ENCODE peak calls at places on chromosomes 3 and 15, in six cellular contexts. One of them, this sample, is unnamed.

GRCh38 chr15:67242665-67243064 is 11.8 kb downstream of the AAGAB start:
- DNase-seq in PC-9: no peak
- DNase-seq in WTC11: no peak
- DNase-seq in SK-N-SH: no peak
- DNase-seq in astrocyte of the spinal cord: no peak
- DNase-seq in ascending aorta: no peak
- DNase-seq in this sample: no peak

GRCh38 chr3:12756185-12756584 is 2.9 kb downstream of the TMEM40 start:
- DNase-seq in SK-N-SH: no peak
- DNase-seq in ascending aorta: no peak
- DNase-seq in astrocyte of the spinal cord: no peak
- DNase-seq in PC-9: no peak
- DNase-seq in WTC11: no peak
- DNase-seq in this sample: no peak

GRCh38 chr3:39209329-39209970 is 17.1 kb upstream of the XIRP1 start:
- DNase-seq in SK-N-SH: no peak
- DNase-seq in astrocyte of the spinal cord: no peak
- DNase-seq in PC-9: no peak
- DNase-seq in WTC11: no peak
- DNase-seq in ascending aorta: no peak
- DNase-seq in this sample: no peak

GRCh38 chr3:123447749-123448502 is 964 bp downstream of the ADCY5 start:
- DNase-seq in PC-9: no peak
- DNase-seq in ascending aorta: peak
- DNase-seq in WTC11: peak
- DNase-seq in astrocyte of the spinal cord: no peak
- DNase-seq in SK-N-SH: peak
- DNase-seq in this sample: no peak

GRCh38 chr15:70447927-70448698 is 315.2 kb downstream of the UACA start:
- DNase-seq in astrocyte of the spinal cord: no peak
- DNase-seq in SK-N-SH: peak
- DNase-seq in ascending aorta: no peak
- DNase-seq in PC-9: no peak
- DNase-seq in WTC11: no peak
- DNase-seq in this sample: no peak

GRCh38 chr15:88647362-88648105 is 8.7 kb downstream of the ISG20 start:
- DNase-seq in PC-9: peak
- DNase-seq in SK-N-SH: peak
- DNase-seq in astrocyte of the spinal cord: no peak
- DNase-seq in WTC11: no peak
- DNase-seq in ascending aorta: peak
- DNase-seq in this sample: no peak

GRCh38 chr3:14031271-14031670 is 93.4 kb downstream of the CHCHD4 start:
- DNase-seq in astrocyte of the spinal cord: peak
- DNase-seq in ascending aorta: no peak
- DNase-seq in PC-9: no peak
- DNase-seq in SK-N-SH: no peak
- DNase-seq in WTC11: no peak
- DNase-seq in this sample: no peak

GRCh38 chr15:82570721-82571519 is 30.7 kb upstream of the RPS17 start:
- DNase-seq in WTC11: peak
- DNase-seq in SK-N-SH: peak
- DNase-seq in ascending aorta: no peak
- DNase-seq in PC-9: no peak
- DNase-seq in astrocyte of the spinal cord: peak
- DNase-seq in this sample: no peak

GRCh38 chr15:29952245-29952644 is 130.0 kb upstream of the TJP1 start:
- DNase-seq in astrocyte of the spinal cord: peak
- DNase-seq in ascending aorta: no peak
- DNase-seq in SK-N-SH: peak
- DNase-seq in WTC11: no peak
- DNase-seq in PC-9: no peak
- DNase-seq in this sample: no peak

GRCh38 chr3:125051715-125052581 is 3.8 kb downstream of the HEG1 start:
- DNase-seq in WTC11: no peak
- DNase-seq in PC-9: no peak
- DNase-seq in ascending aorta: peak
- DNase-seq in SK-N-SH: no peak
- DNase-seq in astrocyte of the spinal cord: peak
- DNase-seq in this sample: no peak

GRCh38 chr3:188584162-188584529 is 430.2 kb downstream of the LPP start:
- DNase-seq in SK-N-SH: no peak
- DNase-seq in astrocyte of the spinal cord: peak
- DNase-seq in PC-9: peak
- DNase-seq in ascending aorta: no peak
- DNase-seq in WTC11: no peak
- DNase-seq in this sample: no peak

GRCh38 chr15:75452968-75453702 is 1.6 kb upstream of the SIN3A start:
- DNase-seq in PC-9: peak
- DNase-seq in ascending aorta: peak
- DNase-seq in SK-N-SH: no peak
- DNase-seq in astrocyte of the spinal cord: peak
- DNase-seq in WTC11: peak
- DNase-seq in this sample: no peak

GRCh38 chr15:52040167-52040900 is 21.3 kb downstream of the MAPK6 start:
- DNase-seq in ascending aorta: no peak
- DNase-seq in astrocyte of the spinal cord: peak
- DNase-seq in SK-N-SH: no peak
- DNase-seq in WTC11: no peak
- DNase-seq in PC-9: no peak
- DNase-seq in this sample: no peak

GRCh38 chr3:59609967-59610366 is 560.1 kb upstream of the CFAP20DC start:
- DNase-seq in ascending aorta: no peak
- DNase-seq in astrocyte of the spinal cord: no peak
- DNase-seq in SK-N-SH: no peak
- DNase-seq in PC-9: no peak
- DNase-seq in WTC11: no peak
- DNase-seq in this sample: no peak

GRCh38 chr3:45367451-45367850 is 20.9 kb upstream of the LARS2 start:
- DNase-seq in PC-9: no peak
- DNase-seq in ascending aorta: no peak
- DNase-seq in SK-N-SH: no peak
- DNase-seq in WTC11: no peak
- DNase-seq in astrocyte of the spinal cord: peak
- DNase-seq in this sample: no peak

GRCh38 chr15:32959077-32959476 is 235.4 kb downstream of the FMN1 start:
- DNase-seq in WTC11: no peak
- DNase-seq in ascending aorta: no peak
- DNase-seq in astrocyte of the spinal cord: peak
- DNase-seq in SK-N-SH: no peak
- DNase-seq in PC-9: no peak
- DNase-seq in this sample: no peak

GRCh38 chr15:62444104-62445027 is 279.3 kb upstream of the C2CD4B start:
- DNase-seq in SK-N-SH: no peak
- DNase-seq in PC-9: peak
- DNase-seq in WTC11: no peak
- DNase-seq in astrocyte of the spinal cord: peak
- DNase-seq in ascending aorta: peak
- DNase-seq in this sample: no peak

GRCh38 chr15:32936283-32936918 is 218.6 kb downstream of the GREM1 start:
- DNase-seq in WTC11: no peak
- DNase-seq in SK-N-SH: no peak
- DNase-seq in PC-9: no peak
- DNase-seq in astrocyte of the spinal cord: peak
- DNase-seq in ascending aorta: no peak
- DNase-seq in this sample: no peak

GRCh38 chr15:69143756-69144436 is 16.5 kb upstream of the GLCE start:
- DNase-seq in ascending aorta: no peak
- DNase-seq in WTC11: no peak
- DNase-seq in SK-N-SH: no peak
- DNase-seq in astrocyte of the spinal cord: no peak
- DNase-seq in PC-9: no peak
- DNase-seq in this sample: no peak

GRCh38 chr15:69141833-69142232 is 18.6 kb upstream of the GLCE start:
- DNase-seq in ascending aorta: no peak
- DNase-seq in PC-9: no peak
- DNase-seq in SK-N-SH: no peak
- DNase-seq in astrocyte of the spinal cord: no peak
- DNase-seq in WTC11: no peak
- DNase-seq in this sample: no peak

GRCh38 chr15:69138963-69139362 is 21.5 kb upstream of the GLCE start:
- DNase-seq in SK-N-SH: no peak
- DNase-seq in PC-9: no peak
- DNase-seq in astrocyte of the spinal cord: no peak
- DNase-seq in ascending aorta: no peak
- DNase-seq in WTC11: no peak
- DNase-seq in this sample: no peak

GRCh38 chr15:69140306-69140705 is 20.1 kb upstream of the GLCE start:
- DNase-seq in astrocyte of the spinal cord: no peak
- DNase-seq in WTC11: no peak
- DNase-seq in PC-9: no peak
- DNase-seq in ascending aorta: no peak
- DNase-seq in SK-N-SH: no peak
- DNase-seq in this sample: no peak

GRCh38 chr15:69141286-69141701 is 19.1 kb upstream of the GLCE start:
- DNase-seq in WTC11: no peak
- DNase-seq in SK-N-SH: peak
- DNase-seq in ascending aorta: no peak
- DNase-seq in astrocyte of the spinal cord: no peak
- DNase-seq in PC-9: no peak
- DNase-seq in this sample: no peak
- TF ChIP-seq CTCF in WTC11: no peak
- TF ChIP-seq CTCF in SK-N-SH: peak
- TF ChIP-seq CTCF in ascending aorta: no peak
- TF ChIP-seq CTCF in astrocyte of the spinal cord: no peak
- TF ChIP-seq CTCF in PC-9: no peak
- TF ChIP-seq CTCF in this sample: no peak

GRCh38 chr3:63353383-63353782 is 75.3 kb downstream of the SYNPR start:
- DNase-seq in ascending aorta: no peak
- DNase-seq in PC-9: no peak
- DNase-seq in WTC11: no peak
- DNase-seq in astrocyte of the spinal cord: peak
- DNase-seq in SK-N-SH: no peak
- DNase-seq in this sample: no peak

GRCh38 chr3:63354160-63354559 is 76.1 kb downstream of the SYNPR start:
- DNase-seq in astrocyte of the spinal cord: no peak
- DNase-seq in WTC11: no peak
- DNase-seq in PC-9: no peak
- DNase-seq in ascending aorta: no peak
- DNase-seq in SK-N-SH: no peak
- DNase-seq in this sample: no peak

GRCh38 chr3:63352008-63352279 is 73.8 kb downstream of the SYNPR start:
- DNase-seq in ascending aorta: no peak
- DNase-seq in PC-9: no peak
- DNase-seq in astrocyte of the spinal cord: no peak
- DNase-seq in WTC11: no peak
- DNase-seq in SK-N-SH: no peak
- DNase-seq in this sample: no peak

GRCh38 chr3:63349583-63350177 is 71.6 kb downstream of the SYNPR start:
- DNase-seq in WTC11: peak
- DNase-seq in astrocyte of the spinal cord: peak
- DNase-seq in PC-9: peak
- DNase-seq in ascending aorta: no peak
- DNase-seq in SK-N-SH: peak
- DNase-seq in this sample: no peak

GRCh38 chr3:63351159-63352007 is 73.3 kb downstream of the SYNPR start:
- DNase-seq in astrocyte of the spinal cord: peak
- DNase-seq in PC-9: no peak
- DNase-seq in WTC11: no peak
- DNase-seq in SK-N-SH: peak
- DNase-seq in ascending aorta: no peak
- DNase-seq in this sample: no peak
- TF ChIP-seq CTCF in astrocyte of the spinal cord: peak
- TF ChIP-seq CTCF in PC-9: peak
- TF ChIP-seq CTCF in WTC11: peak
- TF ChIP-seq CTCF in SK-N-SH: peak
- TF ChIP-seq CTCF in ascending aorta: peak
- TF ChIP-seq CTCF in this sample: no peak

GRCh38 chr3:58584690-58585004 is 7.5 kb upstream of the FAM107A start:
- DNase-seq in ascending aorta: no peak
- DNase-seq in astrocyte of the spinal cord: no peak
- DNase-seq in SK-N-SH: no peak
- DNase-seq in WTC11: no peak
- DNase-seq in PC-9: no peak
- DNase-seq in this sample: no peak
- TF ChIP-seq CTCF in ascending aorta: no peak
- TF ChIP-seq CTCF in astrocyte of the spinal cord: no peak
- TF ChIP-seq CTCF in SK-N-SH: no peak
- TF ChIP-seq CTCF in WTC11: no peak
- TF ChIP-seq CTCF in PC-9: no peak
- TF ChIP-seq CTCF in this sample: no peak

GRCh38 chr3:25897019-25897418 is 107.1 kb downstream of the OXSM start:
- DNase-seq in PC-9: peak
- DNase-seq in astrocyte of the spinal cord: no peak
- DNase-seq in WTC11: peak
- DNase-seq in ascending aorta: no peak
- DNase-seq in SK-N-SH: no peak
- DNase-seq in this sample: no peak
- TF ChIP-seq CTCF in PC-9: peak
- TF ChIP-seq CTCF in astrocyte of the spinal cord: peak
- TF ChIP-seq CTCF in WTC11: peak
- TF ChIP-seq CTCF in ascending aorta: no peak
- TF ChIP-seq CTCF in SK-N-SH: peak
- TF ChIP-seq CTCF in this sample: no peak

GRCh38 chr3:49803464-49804140 is 541 bp downstream of the INKA1 start:
- DNase-seq in PC-9: no peak
- DNase-seq in WTC11: peak
- DNase-seq in SK-N-SH: peak
- DNase-seq in ascending aorta: peak
- DNase-seq in astrocyte of the spinal cord: no peak
- DNase-seq in this sample: no peak
- TF ChIP-seq CTCF in PC-9: no peak
- TF ChIP-seq CTCF in WTC11: no peak
- TF ChIP-seq CTCF in SK-N-SH: peak
- TF ChIP-seq CTCF in ascending aorta: no peak
- TF ChIP-seq CTCF in astrocyte of the spinal cord: no peak
- TF ChIP-seq CTCF in this sample: no peak

DNA sequence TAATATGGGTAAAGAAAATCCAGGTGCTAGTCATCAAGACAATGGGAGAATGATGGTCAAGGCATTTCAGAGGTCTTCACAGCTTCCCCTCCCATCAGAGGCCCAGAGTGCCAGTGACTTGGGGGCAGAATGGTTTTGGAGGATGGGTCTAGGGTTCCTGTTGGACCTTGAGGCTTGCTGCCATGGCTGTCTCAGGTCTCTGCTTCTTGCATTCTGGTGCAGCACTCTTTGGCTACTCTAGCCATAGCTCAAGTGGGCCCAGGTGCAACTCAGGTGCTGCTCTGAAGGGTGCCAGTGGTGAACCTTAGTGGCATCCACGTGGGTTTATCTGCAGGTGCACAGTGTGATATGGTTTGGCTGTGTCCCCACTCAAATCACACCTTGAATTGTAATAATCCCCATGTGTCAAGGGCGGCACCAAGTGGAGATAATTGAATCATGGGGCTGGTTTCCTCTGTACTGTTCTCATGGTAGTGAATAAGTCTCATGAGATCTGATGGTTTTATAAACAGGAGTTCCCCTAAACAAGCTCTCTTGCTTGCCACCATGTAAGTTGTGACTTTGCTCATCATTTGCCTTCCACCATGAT is 48.5 kb upstream of the PEX5L start:
- DNase-seq in PC-9: peak
- DNase-seq in astrocyte of the spinal cord: no peak
- DNase-seq in SK-N-SH: no peak
- DNase-seq in ascending aorta: no peak
- DNase-seq in WTC11: no peak
- DNase-seq in this sample: no peak
- TF ChIP-seq CTCF in PC-9: no peak
- TF ChIP-seq CTCF in astrocyte of the spinal cord: no peak
- TF ChIP-seq CTCF in SK-N-SH: no peak
- TF ChIP-seq CTCF in ascending aorta: no peak
- TF ChIP-seq CTCF in WTC11: no peak
- TF ChIP-seq CTCF in this sample: no peak